ENCODE peak calls at places on chromosomes 2 and 18, in nine cellular contexts. Q, Y, S, A, N, E, D, P and O are unnamed samples.

GRCh38 chr18:62611395-62612241 is 88.8 kb downstream of the ZCCHC2 start:
- DNase-seq in A (no peak), P (no peak), D (no peak), Q (no peak), N (no peak), E (no peak), Y (no peak), S (no peak), O (no peak)

GRCh38 chr18:36769611-36770314 is 59.0 kb downstream of the TPGS2 start:
- DNase-seq in N (no peak), E (peak; percentile 21), D (peak; percentile 3), S (no peak), Q (no peak), P (no peak), Y (no peak), A (no peak), O (no peak)

GRCh38 chr18:43563780-43564179 is 286.5 kb upstream of the SYT4 start:
- DNase-seq in E (peak; percentile 36), N (peak; percentile 82), S (peak; percentile 51), P (no peak), D (peak; percentile 44), A (peak; percentile 7), Y (peak; percentile 0), Q (no peak), O (no peak)

GRCh38 chr2:184646177-184646576 is 47.8 kb downstream of the ZNF804A start:
- DNase-seq in Q (no peak), A (no peak), D (no peak), S (no peak), P (no peak), N (no peak), E (peak; percentile 33), Y (no peak), O (no peak)

GRCh38 chr2:11669454-11670291 is at the start of gene NTSR2:
- DNase-seq in D (peak; percentile 73), E (peak; percentile 79), P (peak; percentile 65), A (no peak), Q (no peak), N (no peak), S (peak; percentile 50), Y (no peak), O (no peak)

GRCh38 chr2:194826241-194826640 is 830.8 kb upstream of the SLC39A10 start:
- DNase-seq in E (peak; percentile 30), A (no peak), S (no peak), D (no peak), N (no peak), P (no peak), Q (no peak), Y (no peak), O (no peak)

GRCh38 chr18:71743634-71744033 is 800.5 kb downstream of the CBLN2 start:
- DNase-seq in N (no peak), Q (no peak), A (no peak), S (no peak), E (no peak), Y (no peak), D (no peak), P (no peak), O (no peak)

GRCh38 chr2:86352932-86353345 is 15.5 kb upstream of the REEP1 start:
- DNase-seq in S (no peak), Y (no peak), E (no peak), P (no peak), D (no peak), N (no peak), A (no peak), Q (no peak), O (no peak)

GRCh38 chr2:139142252-139142651 is 362.1 kb upstream of the NXPH2 start:
- DNase-seq in D (peak; percentile 52), A (peak; percentile 16), N (no peak), P (no peak), S (no peak), Q (no peak), Y (no peak), E (peak; percentile 57), O (no peak)

GRCh38 chr2:43344911-43345373 is 118.5 kb upstream of the ZFP36L2 start:
- DNase-seq in Q (no peak), D (no peak), Y (no peak), A (no peak), S (no peak), P (no peak), N (no peak), E (no peak), O (no peak)

GRCh38 chr2:20129320-20130274 is 78.2 kb upstream of the LAPTM4A start:
- DNase-seq in P (no peak), E (no peak), S (no peak), D (no peak), Q (no peak), N (peak; percentile 68), Y (no peak), A (no peak), O (no peak)

GRCh38 chr18:23114171-23114881 is 21.0 kb upstream of the CABLES1 start:
- DNase-seq in D (no peak), P (no peak), N (peak; percentile 90), E (peak; percentile 64), Y (no peak), S (no peak), A (no peak), Q (no peak), O (no peak)

GRCh38 chr2:68925298-68925885 is 27.3 kb downstream of the GKN2 start:
- DNase-seq in A (no peak), D (peak; percentile 45), P (no peak), N (peak; percentile 84), Q (no peak), Y (peak; percentile 49), S (peak; percentile 69), E (peak; percentile 55), O (peak; percentile 42)

GRCh38 chr2:100757621-100758394 is 62.1 kb upstream of the NPAS2 start:
- DNase-seq in D (no peak), Y (no peak), E (no peak), P (peak; percentile 82), Q (no peak), A (no peak), S (peak; percentile 78), N (no peak), O (no peak)

GRCh38 chr2:124289615-124290014 is 264.5 kb downstream of the CNTNAP5 start:
- DNase-seq in A (no peak), S (no peak), Q (no peak), N (no peak), E (no peak), P (no peak), Y (no peak), D (no peak), O (no peak)

GRCh38 chr18:54453996-54454395 is 96.3 kb downstream of the C18orf54 start:
- DNase-seq in D (no peak), A (no peak), N (no peak), P (no peak), Q (no peak), Y (no peak), E (no peak), S (no peak), O (no peak)

GRCh38 chr18:66077066-66077465 is 326.3 kb downstream of the CDH7 start:
- DNase-seq in Q (no peak), E (no peak), Y (no peak), P (no peak), A (no peak), D (no peak), S (no peak), N (no peak), O (no peak)

GRCh38 chr2:71894266-71894665 is 253.4 kb downstream of the CYP26B1 start:
- DNase-seq in D (no peak), Q (peak; percentile 39), A (no peak), Y (no peak), E (no peak), N (peak; percentile 6), S (no peak), P (no peak), O (no peak)

GRCh38 chr2:236991874-236992273 is 93.8 kb upstream of the COPS8 start:
- DNase-seq in D (no peak), Q (peak; percentile 29), A (no peak), S (no peak), P (no peak), E (no peak), Y (no peak), N (no peak), O (no peak)

GRCh38 chr2:168402531-168402930 is 53.5 kb upstream of the CERS6 start:
- DNase-seq in Q (no peak), N (no peak), E (no peak), Y (no peak), A (no peak), D (no peak), P (no peak), S (no peak), O (no peak)

GRCh38 chr18:79609841-79610281 is 69.7 kb upstream of the CTDP1 start:
- DNase-seq in N (no peak), S (no peak), A (no peak), Q (no peak), E (no peak), P (peak; percentile 48), Y (no peak), D (no peak), O (no peak)

GRCh38 chr2:56127773-56128170 is 56.0 kb upstream of the CCDC85A start:
- DNase-seq in Y (no peak), Q (no peak), S (no peak), P (no peak), E (no peak), N (peak; percentile 94), D (no peak), A (no peak), O (no peak)

GRCh38 chr2:208366215-208367132 is 40.1 kb upstream of the PTH2R start:
- DNase-seq in E (no peak), D (no peak), S (no peak), A (no peak), P (no peak), Y (no peak), Q (no peak), N (no peak), O (no peak)

GRCh38 chr2:241109210-241110088 is 7.4 kb upstream of the MTERF4 start:
- DNase-seq in D (no peak), P (peak; percentile 22), Q (no peak), N (no peak), S (no peak), E (no peak), Y (no peak), A (no peak), O (no peak)

GRCh38 chr2:75560022-75560767 is 544 bp downstream of the EVA1A start:
- DNase-seq in P (no peak), A (no peak), D (peak; percentile 41), N (peak; percentile 65), S (peak; percentile 25), Q (no peak), Y (no peak), E (peak; percentile 47), O (no peak)

GRCh38 chr2:239934571-239935171 is 90.5 kb downstream of the NDUFA10 start:
- DNase-seq in D (peak; percentile 79), E (peak; percentile 51), Q (peak; percentile 67), S (peak; percentile 48), A (peak; percentile 9), P (peak; percentile 84), Y (peak; percentile 18), N (peak; percentile 4), O (peak; percentile 52)

GRCh38 chr2:9984217-9984739 is 32.8 kb downstream of the GRHL1 start:
- DNase-seq in S (peak; percentile 47), E (peak; percentile 64), D (peak; percentile 40), P (no peak), Y (peak; percentile 64), A (peak; percentile 9), Q (no peak), N (peak; percentile 72), O (no peak)

GRCh38 chr18:22703883-22704626 is 229.1 kb upstream of the RBBP8 start:
- DNase-seq in N (peak; percentile 73), A (no peak), Y (peak; percentile 62), D (peak; percentile 49), E (peak; percentile 60), S (peak; percentile 65), Q (no peak), P (no peak), O (no peak)

GRCh38 chr2:99825630-99826029 is 316.8 kb downstream of the AFF3 start:
- DNase-seq in Y (no peak), D (no peak), N (peak; percentile 16), E (no peak), P (no peak), A (no peak), Q (no peak), S (no peak), O (no peak)

GRCh38 chr2:203014456-203015199 is at the start of gene NBEAL1:
- DNase-seq in Q (peak; percentile 99), Y (peak; percentile 96), A (peak; percentile 99), N (peak; percentile 98), E (peak; percentile 97), D (peak; percentile 99), S (peak; percentile 97), P (peak; percentile 99), O (peak; percentile 91)